ENCODE peak calls at places on chromosomes 3 and 15, in six cellular contexts. R, E, L, S, Q and V are unnamed samples.

GRCh38 chr3:114450008-114450596 is 156.3 kb downstream of the TIGIT start:
- DNase-seq in E (no peak), L (no peak), R (no peak), S (no peak), Q (no peak), V (no peak)

GRCh38 chr3:132840201-132840700 is 118.0 kb upstream of the NPHP3 start:
- DNase-seq in E (no peak), Q (no peak), R (no peak), S (no peak), L (no peak), V (no peak)

GRCh38 chr3:23865595-23866396 is 51.0 kb downstream of the NKIRAS1 start:
- DNase-seq in Q (peak; percentile 23), R (peak; percentile 20), S (peak; percentile 65), L (peak; percentile 78), E (peak; percentile 71), V (no peak)

GRCh38 chr3:124395584-124396340 is 334.5 kb upstream of the UMPS start:
- DNase-seq in E (no peak), S (no peak), Q (no peak), R (no peak), L (no peak), V (no peak)

GRCh38 chr3:14647976-14648955 is 3.3 kb upstream of the CCDC174 start:
- DNase-seq in S (no peak), E (no peak), R (peak; percentile 43), Q (no peak), L (no peak), V (no peak)

GRCh38 chr3:23805228-23805880 is 401 bp upstream of the UBE2E1 start:
- DNase-seq in S (peak; percentile 9), Q (no peak), R (no peak), E (peak; percentile 27), L (no peak), V (no peak)

GRCh38 chr3:113097821-113098516 is 107.2 kb downstream of the GTPBP8 start:
- DNase-seq in S (peak; percentile 56), R (no peak), L (no peak), Q (peak; percentile 92), E (no peak), V (no peak)

GRCh38 chr15:100759698-100760356 is 119.8 kb upstream of the ALDH1A3 start:
- DNase-seq in R (peak; percentile 4), E (no peak), Q (peak; percentile 75), S (peak; percentile 22), L (no peak), V (no peak)

GRCh38 chr15:66184936-66185790 is 68.4 kb downstream of the MEGF11 start:
- DNase-seq in E (no peak), L (no peak), Q (no peak), S (no peak), R (no peak), V (no peak)

GRCh38 chr3:69823710-69824109 is 84.4 kb downstream of the MITF start:
- DNase-seq in S (no peak), R (no peak), L (no peak), E (no peak), Q (peak; percentile 22), V (no peak)

GRCh38 chr3:72245183-72245811 is 460.3 kb upstream of the PROK2 start:
- DNase-seq in E (no peak), Q (no peak), S (no peak), L (no peak), R (no peak), V (no peak)

GRCh38 chr3:50267280-50267913 is 1.6 kb upstream of the SEMA3B start:
- DNase-seq in L (no peak), R (no peak), S (no peak), Q (peak; percentile 28), E (no peak), V (no peak)

GRCh38 chr3:171646357-171647133 is 163.7 kb downstream of the PLD1 start:
- DNase-seq in L (peak; percentile 11), E (peak; percentile 9), R (peak; percentile 36), Q (peak; percentile 60), S (peak; percentile 7), V (peak; percentile 53)

GRCh38 chr3:23746473-23746872 is 59.3 kb upstream of the UBE2E1 start:
- DNase-seq in R (no peak), Q (no peak), L (no peak), E (no peak), S (no peak), V (no peak)

GRCh38 chr3:24494616-24495333 is at the start of gene THRB:
- DNase-seq in S (peak; percentile 56), R (peak; percentile 85), E (peak; percentile 63), L (no peak), Q (peak; percentile 48), V (no peak)

GRCh38 chr15:77819271-77819806 is 186.6 kb upstream of the LINGO1 start:
- DNase-seq in Q (no peak), S (no peak), R (no peak), L (no peak), E (no peak), V (no peak)

GRCh38 chr3:81758275-81758674 is 3.2 kb downstream of the GBE1 start:
- DNase-seq in Q (peak; percentile 66), E (no peak), S (peak; percentile 41), R (no peak), L (no peak), V (no peak)

GRCh38 chr3:29513236-29513635 is 232.4 kb downstream of the RBMS3 start:
- DNase-seq in E (no peak), R (no peak), S (no peak), Q (peak; percentile 69), L (no peak), V (no peak)

GRCh38 chr3:42149537-42150426 is 58.6 kb downstream of the TRAK1 start:
- DNase-seq in S (no peak), R (no peak), L (no peak), E (no peak), Q (no peak), V (no peak)

GRCh38 chr3:17901893-17902292 is 159.5 kb upstream of the TBC1D5 start:
- DNase-seq in E (no peak), R (no peak), Q (peak; percentile 18), S (no peak), L (no peak), V (no peak)

GRCh38 chr15:90550919-90551318 is 21.2 kb downstream of the CRTC3 start:
- DNase-seq in S (no peak), E (no peak), Q (peak; percentile 36), R (no peak), L (no peak), V (no peak)

GRCh38 chr15:59294574-59294960 is 78.1 kb downstream of the MYO1E start:
- DNase-seq in E (no peak), R (no peak), L (no peak), Q (no peak), S (no peak), V (no peak)

GRCh38 chr15:49423021-49423420 is at the start of gene FGF7:
- DNase-seq in L (no peak), Q (peak; percentile 68), R (no peak), S (peak; percentile 2), E (peak; percentile 9), V (no peak)

GRCh38 chr3:146465713-146466465 is 3.5 kb downstream of the PLSCR2 start:
- DNase-seq in Q (no peak), R (no peak), E (no peak), S (no peak), L (no peak), V (no peak)

GRCh38 chr15:45429974-45430792 is 51.8 kb upstream of the GATM start:
- DNase-seq in Q (peak; percentile 28), S (peak; percentile 22), R (peak; percentile 66), E (peak; percentile 70), L (peak; percentile 20), V (no peak)

GRCh38 chr3:2770451-2770850 is 339.7 kb downstream of the IL5RA start:
- DNase-seq in E (peak; percentile 52), R (no peak), S (peak; percentile 4), L (no peak), Q (no peak), V (no peak)

GRCh38 chr3:5197470-5198312 is 10.2 kb downstream of the EDEM1 start:
- DNase-seq in L (no peak), S (no peak), E (no peak), R (peak; percentile 55), Q (peak; percentile 43), V (no peak)

GRCh38 chr3:46537316-46537715 is 28.8 kb downstream of the LRRC2 start:
- DNase-seq in Q (peak; percentile 43), L (no peak), S (no peak), E (no peak), R (no peak), V (no peak)
- H3K9ac ChIP-seq in Q (no peak overlapping the region), L (no peak overlapping the region), S (no peak overlapping the region), E (no peak overlapping the region), R (no peak overlapping the region), V (no peak overlapping the region)

GRCh38 chr3:142596726-142597088 is 514 bp downstream of the PLS1 start:
- DNase-seq in Q (no peak), E (no peak), S (no peak), L (no peak), R (no peak), V (no peak)
- H3K9ac ChIP-seq in Q (no peak overlapping the region), E (peak overlapping the region; percentile 71), S (peak overlapping the region; percentile 77), L (peak overlapping the region; percentile 79), R (peak overlapping the region; percentile 94), V (peak overlapping the region; percentile 72)

GRCh38 chr3:47017504-47018268 is 38.2 kb downstream of the NBEAL2 start:
- DNase-seq in L (peak; percentile 70), E (no peak), Q (peak; percentile 56), R (no peak), S (peak; percentile 20), V (peak; percentile 66)

GRCh38 chr3:47018269-47018611 is 38.8 kb downstream of the NBEAL2 start:
- DNase-seq in R (no peak), S (peak; percentile 75), Q (no peak), L (no peak), E (no peak), V (no peak)

GRCh38 chr3:47016934-47017435 is 37.5 kb downstream of the NBEAL2 start:
- DNase-seq in R (peak; percentile 90), Q (peak; percentile 92), E (no peak), S (no peak), L (no peak), V (no peak)

GRCh38 chr3:47015151-47015550 is 35.7 kb downstream of the NBEAL2 start:
- DNase-seq in E (no peak), S (no peak), L (no peak), Q (no peak), R (no peak), V (no peak)

DNA sequence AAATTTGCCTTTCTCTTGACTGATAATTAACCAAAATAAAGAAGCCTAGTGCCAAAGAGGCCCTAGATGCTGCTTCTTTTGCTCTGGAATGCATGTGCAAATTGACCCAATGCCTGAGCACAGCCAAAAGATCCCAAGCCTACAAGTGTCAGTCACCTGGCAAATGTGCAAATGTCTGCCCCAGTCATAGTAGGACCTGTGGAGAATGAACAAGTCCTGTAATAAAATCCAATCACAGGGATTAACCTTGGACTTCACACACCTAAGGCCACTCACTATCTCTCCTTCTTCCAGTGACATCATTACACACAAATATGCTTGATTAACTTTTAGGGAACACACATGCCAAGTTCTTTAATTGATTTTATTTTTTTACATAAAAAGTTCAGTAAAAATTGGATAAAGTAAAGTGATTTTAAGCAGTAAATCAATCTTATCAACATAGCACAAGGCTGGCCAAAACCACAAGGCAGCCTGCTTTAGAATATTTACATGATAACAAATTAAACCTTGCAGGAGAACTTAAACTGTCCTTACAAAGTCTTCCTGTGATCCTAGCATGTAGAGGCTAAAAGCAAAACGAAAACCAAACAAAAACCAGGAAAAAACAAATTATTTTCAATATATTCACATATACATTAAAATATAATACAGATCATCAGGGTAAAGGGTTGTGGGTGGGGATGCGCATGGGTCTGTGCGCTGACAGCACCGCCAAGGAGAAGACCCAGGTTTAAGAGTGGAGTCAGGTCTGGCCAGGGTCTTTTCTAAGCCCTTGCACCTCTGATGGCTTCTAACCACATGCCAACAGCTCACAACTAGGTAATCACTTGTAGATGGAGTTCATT is 36.8 kb downstream of the NBEAL2 start:
- DNase-seq in R (peak; percentile 33), Q (peak; percentile 52), L (no peak), S (no peak), E (no peak), V (no peak)
- H3K9ac ChIP-seq in R (peak overlapping the region; percentile 5), Q (no peak overlapping the region), L (no peak overlapping the region), S (no peak overlapping the region), E (no peak overlapping the region), V (no peak overlapping the region)

GRCh38 chr15:63858448-63858847 is 24.7 kb upstream of the HERC1 start:
- DNase-seq in E (no peak), L (no peak), Q (no peak), S (no peak), R (no peak), V (no peak)
- H3K9ac ChIP-seq in E (no peak overlapping the region), L (no peak overlapping the region), Q (no peak overlapping the region), S (no peak overlapping the region), R (no peak overlapping the region), V (no peak overlapping the region)